ENCODE peak calls at places on chromosomes 12 and 14, in nine cellular contexts. One of them, this sample, is unnamed.

GRCh38 chr12:30863839-30864238 is 62.7 kb upstream of the TSPAN11 start:
- DNase-seq in progenitor cell of endocrine pancreas: no peak
- DNase-seq in Calu3: no peak
- DNase-seq in pancreas: no peak
- DNase-seq in stomach: no peak
- DNase-seq in Peyer's patch: no peak
- DNase-seq in BJ: no peak
- DNase-seq in cardiac fibroblast: no peak
- DNase-seq in cardiac muscle cell: no peak
- DNase-seq in this sample: no peak

GRCh38 chr12:43208627-43209026 is 343.4 kb downstream of the ADAMTS20 start:
- DNase-seq in progenitor cell of endocrine pancreas: no peak
- DNase-seq in Calu3: no peak
- DNase-seq in pancreas: no peak
- DNase-seq in stomach: no peak
- DNase-seq in Peyer's patch: no peak
- DNase-seq in BJ: no peak
- DNase-seq in cardiac fibroblast: no peak
- DNase-seq in cardiac muscle cell: no peak
- DNase-seq in this sample: no peak

GRCh38 chr12:8676651-8677050 is 14.0 kb upstream of the MFAP5 start:
- DNase-seq in progenitor cell of endocrine pancreas: no peak
- DNase-seq in Calu3: no peak
- DNase-seq in pancreas: no peak
- DNase-seq in stomach: no peak
- DNase-seq in Peyer's patch: no peak
- DNase-seq in BJ: no peak
- DNase-seq in cardiac fibroblast: no peak
- DNase-seq in cardiac muscle cell: no peak
- DNase-seq in this sample: no peak

GRCh38 chr12:1500095-1500801 is 94.1 kb downstream of the FBXL14 start:
- DNase-seq in progenitor cell of endocrine pancreas: no peak
- DNase-seq in Calu3: no peak
- DNase-seq in pancreas: no peak
- DNase-seq in stomach: no peak
- DNase-seq in Peyer's patch: no peak
- DNase-seq in BJ: peak
- DNase-seq in cardiac fibroblast: peak
- DNase-seq in cardiac muscle cell: no peak
- DNase-seq in this sample: no peak

GRCh38 chr12:7017870-7018349 is 366 bp downstream of the LPCAT3 start:
- DNase-seq in progenitor cell of endocrine pancreas: no peak
- DNase-seq in Calu3: no peak
- DNase-seq in pancreas: no peak
- DNase-seq in stomach: peak
- DNase-seq in Peyer's patch: no peak
- DNase-seq in BJ: no peak
- DNase-seq in cardiac fibroblast: no peak
- DNase-seq in cardiac muscle cell: no peak
- DNase-seq in this sample: no peak

GRCh38 chr12:67541625-67541991 is 106.9 kb upstream of the DYRK2 start:
- DNase-seq in progenitor cell of endocrine pancreas: no peak
- DNase-seq in Calu3: peak
- DNase-seq in pancreas: peak
- DNase-seq in stomach: peak
- DNase-seq in Peyer's patch: no peak
- DNase-seq in BJ: no peak
- DNase-seq in cardiac fibroblast: no peak
- DNase-seq in cardiac muscle cell: no peak
- DNase-seq in this sample: no peak

GRCh38 chr12:10607885-10608458 is 5.4 kb downstream of the MAGOHB start:
- DNase-seq in progenitor cell of endocrine pancreas: no peak
- DNase-seq in Calu3: peak
- DNase-seq in pancreas: no peak
- DNase-seq in stomach: no peak
- DNase-seq in Peyer's patch: no peak
- DNase-seq in BJ: no peak
- DNase-seq in cardiac fibroblast: peak
- DNase-seq in cardiac muscle cell: no peak
- DNase-seq in this sample: no peak

GRCh38 chr12:123934829-123935228 is 37.8 kb downstream of the CCDC92 start:
- DNase-seq in progenitor cell of endocrine pancreas: no peak
- DNase-seq in Calu3: no peak
- DNase-seq in pancreas: no peak
- DNase-seq in stomach: no peak
- DNase-seq in Peyer's patch: no peak
- DNase-seq in BJ: no peak
- DNase-seq in cardiac fibroblast: no peak
- DNase-seq in cardiac muscle cell: no peak
- DNase-seq in this sample: no peak

DNA sequence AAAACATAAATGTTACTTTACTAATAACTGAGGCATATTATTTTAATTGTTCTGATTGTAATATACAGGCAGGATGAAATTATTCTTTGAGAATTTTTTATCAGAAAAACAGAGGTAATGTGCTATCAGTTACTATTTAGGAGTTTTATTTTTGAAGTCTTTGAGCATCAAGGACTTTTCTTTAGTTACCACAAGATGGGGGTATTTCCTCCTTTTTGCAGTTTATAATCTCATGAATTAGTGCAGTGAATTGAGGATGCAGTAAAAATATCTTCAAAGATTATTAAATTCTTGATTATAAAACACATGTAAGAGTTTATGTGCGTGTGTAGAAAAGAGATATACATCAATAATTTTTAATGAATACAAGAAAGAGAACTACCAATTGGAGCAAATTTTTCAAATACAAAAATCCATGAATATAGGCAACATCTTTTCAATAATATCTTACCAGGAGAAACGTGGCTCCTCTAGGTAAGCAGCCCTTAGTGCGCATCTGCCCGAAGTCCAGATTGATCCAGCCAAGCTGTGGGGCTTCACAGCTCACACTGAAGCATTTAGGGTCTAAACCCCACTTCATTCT is 71.6 kb downstream of the ERGIC2 start:
- DNase-seq in progenitor cell of endocrine pancreas: no peak
- DNase-seq in Calu3: no peak
- DNase-seq in pancreas: no peak
- DNase-seq in stomach: no peak
- DNase-seq in Peyer's patch: no peak
- DNase-seq in BJ: no peak
- DNase-seq in cardiac fibroblast: peak
- DNase-seq in cardiac muscle cell: peak
- DNase-seq in this sample: no peak
- TF ChIP-seq CTCF in progenitor cell of endocrine pancreas: peak
- TF ChIP-seq CTCF in Calu3: no peak
- TF ChIP-seq CTCF in pancreas: no peak
- TF ChIP-seq CTCF in stomach: no peak
- TF ChIP-seq CTCF in Peyer's patch: peak
- TF ChIP-seq CTCF in BJ: peak
- TF ChIP-seq CTCF in cardiac fibroblast: peak
- TF ChIP-seq CTCF in cardiac muscle cell: peak
- TF ChIP-seq CTCF in this sample: peak

GRCh38 chr14:89425931-89426330 is 8.9 kb upstream of the FOXN3 start:
- DNase-seq in progenitor cell of endocrine pancreas: no peak
- DNase-seq in Calu3: no peak
- DNase-seq in pancreas: no peak
- DNase-seq in stomach: no peak
- DNase-seq in Peyer's patch: no peak
- DNase-seq in BJ: peak
- DNase-seq in cardiac fibroblast: peak
- DNase-seq in cardiac muscle cell: no peak
- DNase-seq in this sample: no peak
- TF ChIP-seq CTCF in progenitor cell of endocrine pancreas: no peak
- TF ChIP-seq CTCF in Calu3: no peak
- TF ChIP-seq CTCF in pancreas: no peak
- TF ChIP-seq CTCF in stomach: no peak
- TF ChIP-seq CTCF in Peyer's patch: no peak
- TF ChIP-seq CTCF in BJ: no peak
- TF ChIP-seq CTCF in cardiac fibroblast: no peak
- TF ChIP-seq CTCF in cardiac muscle cell: no peak
- TF ChIP-seq CTCF in this sample: no peak

GRCh38 chr12:50986961-50987737 is 34.8 kb downstream of the HIGD1C start:
- DNase-seq in progenitor cell of endocrine pancreas: peak
- DNase-seq in Calu3: peak
- DNase-seq in pancreas: no peak
- DNase-seq in stomach: peak
- DNase-seq in Peyer's patch: no peak
- DNase-seq in BJ: peak
- DNase-seq in cardiac fibroblast: peak
- DNase-seq in cardiac muscle cell: peak
- DNase-seq in this sample: no peak

GRCh38 chr12:50991296-50991695 is 34.9 kb downstream of the SLC11A2 start:
- DNase-seq in progenitor cell of endocrine pancreas: no peak
- DNase-seq in Calu3: no peak
- DNase-seq in pancreas: no peak
- DNase-seq in stomach: no peak
- DNase-seq in Peyer's patch: no peak
- DNase-seq in BJ: no peak
- DNase-seq in cardiac fibroblast: no peak
- DNase-seq in cardiac muscle cell: no peak
- DNase-seq in this sample: no peak

GRCh38 chr12:50988051-50988450 is 35.7 kb downstream of the HIGD1C start:
- DNase-seq in progenitor cell of endocrine pancreas: no peak
- DNase-seq in Calu3: no peak
- DNase-seq in pancreas: no peak
- DNase-seq in stomach: no peak
- DNase-seq in Peyer's patch: no peak
- DNase-seq in BJ: no peak
- DNase-seq in cardiac fibroblast: no peak
- DNase-seq in cardiac muscle cell: no peak
- DNase-seq in this sample: no peak

GRCh38 chr12:50990147-50990727 is 35.9 kb downstream of the SLC11A2 start:
- DNase-seq in progenitor cell of endocrine pancreas: no peak
- DNase-seq in Calu3: no peak
- DNase-seq in pancreas: no peak
- DNase-seq in stomach: no peak
- DNase-seq in Peyer's patch: no peak
- DNase-seq in BJ: no peak
- DNase-seq in cardiac fibroblast: no peak
- DNase-seq in cardiac muscle cell: no peak
- DNase-seq in this sample: no peak

GRCh38 chr12:50988871-50989270 is 36.5 kb downstream of the HIGD1C start:
- DNase-seq in progenitor cell of endocrine pancreas: no peak
- DNase-seq in Calu3: no peak
- DNase-seq in pancreas: no peak
- DNase-seq in stomach: no peak
- DNase-seq in Peyer's patch: no peak
- DNase-seq in BJ: no peak
- DNase-seq in cardiac fibroblast: no peak
- DNase-seq in cardiac muscle cell: no peak
- DNase-seq in this sample: no peak
- TF ChIP-seq CTCF in progenitor cell of endocrine pancreas: no peak
- TF ChIP-seq CTCF in Calu3: no peak
- TF ChIP-seq CTCF in pancreas: no peak
- TF ChIP-seq CTCF in stomach: no peak
- TF ChIP-seq CTCF in Peyer's patch: no peak
- TF ChIP-seq CTCF in BJ: no peak
- TF ChIP-seq CTCF in cardiac fibroblast: no peak
- TF ChIP-seq CTCF in cardiac muscle cell: no peak
- TF ChIP-seq CTCF in this sample: no peak

DNA sequence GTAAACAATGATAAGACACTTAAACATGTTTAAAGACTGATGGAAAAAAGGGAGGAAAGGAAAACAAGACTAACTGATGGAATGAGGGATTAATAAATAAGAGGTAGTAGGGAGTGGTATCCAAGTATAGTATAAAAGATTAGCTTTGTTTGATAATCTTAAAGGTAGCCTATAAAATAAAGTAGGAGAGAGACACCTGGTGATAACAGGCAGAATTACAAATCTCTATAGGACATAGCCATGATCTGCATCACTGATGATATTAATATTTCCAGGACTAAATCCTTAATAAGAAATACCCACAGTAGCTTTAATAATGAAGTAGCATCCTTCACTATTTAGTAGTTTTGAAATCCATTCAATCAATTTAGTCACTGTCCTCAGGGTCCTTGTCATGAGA is 30.4 kb downstream of the DLGAP5 start:
- DNase-seq in progenitor cell of endocrine pancreas: no peak
- DNase-seq in Calu3: no peak
- DNase-seq in pancreas: no peak
- DNase-seq in stomach: no peak
- DNase-seq in Peyer's patch: no peak
- DNase-seq in BJ: no peak
- DNase-seq in cardiac fibroblast: peak
- DNase-seq in cardiac muscle cell: no peak
- DNase-seq in this sample: no peak
- TF ChIP-seq CTCF in progenitor cell of endocrine pancreas: peak
- TF ChIP-seq CTCF in Calu3: no peak
- TF ChIP-seq CTCF in pancreas: peak
- TF ChIP-seq CTCF in stomach: peak
- TF ChIP-seq CTCF in Peyer's patch: peak
- TF ChIP-seq CTCF in BJ: peak
- TF ChIP-seq CTCF in cardiac fibroblast: peak
- TF ChIP-seq CTCF in cardiac muscle cell: peak
- TF ChIP-seq CTCF in this sample: peak

DNA sequence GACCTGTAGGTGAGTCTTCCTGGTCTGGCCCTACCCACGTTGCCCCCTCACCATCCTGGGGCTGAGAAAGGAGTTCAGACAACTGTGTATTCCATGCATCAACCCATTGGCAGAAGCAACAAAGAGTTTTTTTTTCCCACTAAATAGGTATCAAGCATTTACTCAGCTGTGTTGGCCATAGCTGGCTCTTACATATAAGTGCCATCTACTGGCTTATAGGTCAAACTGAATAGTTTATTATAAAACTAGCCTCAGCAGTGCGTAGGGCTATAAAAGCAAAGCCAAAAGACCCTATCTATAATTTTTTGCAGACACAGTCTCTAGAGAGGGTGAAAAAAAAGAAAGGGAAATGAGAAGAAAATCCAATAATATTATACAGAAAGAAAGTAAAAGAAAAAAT is 765.2 kb upstream of the MGAT4C start:
- DNase-seq in progenitor cell of endocrine pancreas: no peak
- DNase-seq in Calu3: no peak
- DNase-seq in pancreas: no peak
- DNase-seq in stomach: no peak
- DNase-seq in Peyer's patch: no peak
- DNase-seq in BJ: no peak
- DNase-seq in cardiac fibroblast: no peak
- DNase-seq in cardiac muscle cell: no peak
- DNase-seq in this sample: no peak
- TF ChIP-seq CTCF in progenitor cell of endocrine pancreas: no peak
- TF ChIP-seq CTCF in Calu3: no peak
- TF ChIP-seq CTCF in pancreas: no peak
- TF ChIP-seq CTCF in stomach: no peak
- TF ChIP-seq CTCF in Peyer's patch: no peak
- TF ChIP-seq CTCF in BJ: no peak
- TF ChIP-seq CTCF in cardiac fibroblast: no peak
- TF ChIP-seq CTCF in cardiac muscle cell: no peak
- TF ChIP-seq CTCF in this sample: no peak

GRCh38 chr14:96162741-96163140 is 41.9 kb upstream of the BDKRB2 start:
- DNase-seq in progenitor cell of endocrine pancreas: no peak
- DNase-seq in Calu3: no peak
- DNase-seq in pancreas: no peak
- DNase-seq in stomach: peak
- DNase-seq in Peyer's patch: no peak
- DNase-seq in BJ: no peak
- DNase-seq in cardiac fibroblast: peak
- DNase-seq in cardiac muscle cell: no peak
- DNase-seq in this sample: no peak
- TF ChIP-seq CTCF in progenitor cell of endocrine pancreas: no peak
- TF ChIP-seq CTCF in Calu3: no peak
- TF ChIP-seq CTCF in pancreas: no peak
- TF ChIP-seq CTCF in stomach: no peak
- TF ChIP-seq CTCF in Peyer's patch: no peak
- TF ChIP-seq CTCF in BJ: no peak
- TF ChIP-seq CTCF in cardiac fibroblast: no peak
- TF ChIP-seq CTCF in cardiac muscle cell: no peak
- TF ChIP-seq CTCF in this sample: no peak